ENCODE peak calls at places on chromosomes 11 and 22, in seven cellular contexts. G is endothelial cell of umbilical vein, T is endodermal cell, C is sigmoid colon, I is GM12865, X is astrocyte of the cerebellum, Z is right lobe of liver. Y is an unnamed sample.

GRCh38 chr11:104918113-104918824 is 20.0 kb upstream of the CASP12 start:
- DNase-seq in G (peak), T (no peak), C (no peak), I (no peak), X (peak), Z (no peak), Y (no peak)

GRCh38 chr11:33375688-33376311 is 118.6 kb downstream of the HIPK3 start:
- DNase-seq in G (peak), T (peak), C (no peak), I (peak), X (no peak), Z (no peak), Y (no peak)

GRCh38 chr11:96748639-96749370 is 359.0 kb downstream of the JRKL start:
- DNase-seq in G (peak), T (no peak), C (no peak), I (no peak), X (peak), Z (no peak), Y (no peak)

GRCh38 chr11:958101-958500 is 32.4 kb downstream of the AP2A2 start:
- DNase-seq in G (no peak), T (no peak), C (no peak), I (no peak), X (no peak), Z (no peak), Y (no peak)

GRCh38 chr11:84290647-84291046 is 1004.5 kb upstream of the CCDC90B start:
- DNase-seq in G (no peak), T (no peak), C (no peak), I (no peak), X (peak), Z (no peak), Y (no peak)

GRCh38 chr22:48974443-48975251 is 853.0 kb downstream of the BRD1 start:
- DNase-seq in G (no peak), T (no peak), C (no peak), I (no peak), X (no peak), Z (no peak), Y (no peak)

GRCh38 chr22:37309221-37310074 is 27.1 kb downstream of the CYTH4 start:
- DNase-seq in G (no peak), T (no peak), C (no peak), I (peak), X (no peak), Z (no peak), Y (no peak)

GRCh38 chr22:33519140-33519973 is 400.9 kb downstream of the LARGE1 start:
- DNase-seq in G (no peak), T (peak), C (no peak), I (peak), X (no peak), Z (no peak), Y (no peak)

GRCh38 chr22:37752189-37753061 is 55.3 kb upstream of the GCAT start:
- DNase-seq in G (peak), T (peak), C (peak), I (no peak), X (peak), Z (peak), Y (peak)

GRCh38 chr11:59425131-59425530 is 1.1 kb downstream of the OR5A2 start:
- DNase-seq in G (no peak), T (no peak), C (no peak), I (no peak), X (no peak), Z (no peak), Y (no peak)

GRCh38 chr11:113986351-113987140 is 11.6 kb downstream of the HTR3A start:
- DNase-seq in G (no peak), T (no peak), C (no peak), I (no peak), X (no peak), Z (no peak), Y (no peak)

GRCh38 chr11:120612363-120613263 is 101.1 kb downstream of the GRIK4 start:
- DNase-seq in G (peak), T (no peak), C (no peak), I (peak), X (no peak), Z (peak), Y (no peak)

GRCh38 chr11:19814421-19814820 is 101.8 kb downstream of the NAV2 start:
- DNase-seq in G (no peak), T (peak), C (no peak), I (no peak), X (no peak), Z (no peak), Y (no peak)

GRCh38 chr22:19173047-19174035 is 5.2 kb downstream of the SLC25A1 start:
- DNase-seq in G (no peak), T (no peak), C (no peak), I (no peak), X (no peak), Z (no peak), Y (no peak)
- H3K4me3 ChIP-seq in G (peak), T (peak), C (no peak), I (peak), X (peak), Z (no peak), Y (no peak)

DNA sequence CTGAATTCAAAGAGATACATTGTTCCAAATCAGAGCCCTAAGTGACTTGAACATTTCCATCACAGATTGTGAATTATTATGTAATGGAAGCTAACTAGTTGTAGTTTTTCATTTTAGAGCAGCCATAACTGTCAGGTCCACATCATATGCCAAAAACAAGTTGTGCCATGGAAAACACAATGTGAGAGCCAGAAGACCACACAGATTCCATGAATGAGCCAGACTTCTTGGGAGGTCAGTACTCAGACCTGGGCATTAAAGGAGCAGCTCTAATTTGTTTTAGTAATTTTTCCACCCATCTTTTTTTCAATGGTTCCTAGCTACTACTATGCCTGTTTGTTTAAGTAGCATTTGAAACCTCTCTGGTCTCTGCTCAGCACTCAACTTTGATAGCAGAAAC is 279.4 kb downstream of the FAT3 start:
- DNase-seq in G (no peak), T (no peak), C (no peak), I (no peak), X (no peak), Z (no peak), Y (no peak)
- H3K4me3 ChIP-seq in G (no peak), T (no peak), C (no peak), I (no peak), X (no peak), Z (no peak), Y (no peak)

DNA sequence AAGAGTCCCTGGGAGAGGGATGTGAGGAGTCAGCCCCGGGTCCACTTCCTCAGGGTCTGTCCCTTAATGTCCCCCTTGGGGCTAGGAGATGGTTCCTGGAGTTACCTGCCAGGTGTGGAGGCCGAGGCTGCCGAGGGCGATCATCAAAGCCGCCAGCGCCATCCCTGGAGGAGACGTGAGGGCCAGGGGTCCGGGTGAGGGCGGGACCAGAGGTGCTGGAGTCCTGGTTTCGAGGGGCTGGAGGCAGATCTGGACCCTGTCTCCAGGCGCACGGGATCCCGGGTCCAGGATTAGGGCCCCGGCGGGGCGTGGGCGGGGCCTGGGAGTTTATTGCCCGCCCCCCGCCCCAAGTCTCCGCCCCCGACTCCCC is at the start of gene ART5:
- DNase-seq in G (no peak), T (no peak), C (no peak), I (no peak), X (no peak), Z (no peak), Y (no peak)
- H3K4me3 ChIP-seq in G (peak), T (peak), C (peak), I (no peak), X (peak), Z (peak), Y (peak)

GRCh38 chr11:119365071-119365591 is 16.4 kb downstream of the USP2 start:
- DNase-seq in G (no peak), T (peak), C (no peak), I (no peak), X (no peak), Z (no peak), Y (no peak)

GRCh38 chr11:119363874-119364590 is 17.5 kb downstream of the USP2 start:
- DNase-seq in G (peak), T (peak), C (peak), I (peak), X (no peak), Z (peak), Y (no peak)

GRCh38 chr11:119361961-119362725 is 15.6 kb upstream of the MFRP start:
- DNase-seq in G (no peak), T (peak), C (no peak), I (no peak), X (no peak), Z (no peak), Y (no peak)

GRCh38 chr11:119362741-119363080 is 16.2 kb upstream of the MFRP start:
- DNase-seq in G (no peak), T (peak), C (no peak), I (no peak), X (no peak), Z (no peak), Y (no peak)

GRCh38 chr11:119363081-119363861 is 16.8 kb upstream of the MFRP start:
- DNase-seq in G (no peak), T (peak), C (no peak), I (no peak), X (no peak), Z (peak), Y (no peak)
- H3K4me3 ChIP-seq in G (no peak), T (peak), C (peak), I (no peak), X (peak), Z (peak), Y (peak)

GRCh38 chr11:93407777-93408401 is 77.3 kb downstream of the DEUP1 start:
- DNase-seq in G (no peak), T (no peak), C (no peak), I (no peak), X (no peak), Z (no peak), Y (no peak)
- H3K4me3 ChIP-seq in G (no peak), T (no peak), C (no peak), I (no peak), X (no peak), Z (no peak), Y (no peak)

DNA sequence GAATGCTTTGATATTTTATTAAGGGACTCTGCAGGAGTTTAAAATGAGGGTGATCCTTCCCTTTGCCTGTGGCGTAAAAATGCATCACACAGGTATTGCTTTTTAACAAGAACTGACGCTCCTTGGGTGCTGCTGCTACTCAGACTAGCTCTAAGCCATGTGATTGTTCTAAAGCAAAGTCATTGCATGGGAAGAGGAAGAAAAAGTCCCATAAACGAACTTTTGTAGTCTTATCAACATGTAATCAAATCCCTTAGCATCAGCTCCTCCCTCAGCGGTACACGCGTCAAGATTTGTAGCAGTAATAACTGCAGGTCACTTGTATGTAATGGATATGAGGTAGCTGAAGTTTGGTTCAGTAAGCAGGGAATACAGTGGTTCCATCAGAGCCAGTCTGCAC is 48.3 kb upstream of the EED start:
- DNase-seq in G (no peak), T (no peak), C (no peak), I (no peak), X (no peak), Z (no peak), Y (no peak)
- H3K4me3 ChIP-seq in G (no peak), T (no peak), C (no peak), I (no peak), X (no peak), Z (no peak), Y (no peak)

Y was measured in tibial artery.